ENCODE peak calls at places on chromosomes 6 and 20, in four cellular contexts. N is astrocyte of the spinal cord, B is left ventricle myocardium inferior, V is dorsolateral prefrontal cortex. T is an unnamed sample.

GRCh38 chr6:14862845-14863244 is 383.0 kb upstream of the JARID2 start:
- DNase-seq in N (no peak), V (no peak), B (no peak), T (no peak)

GRCh38 chr20:44966030-44966961 is at the start of gene STK4:
- DNase-seq in V (peak; percentile 93), B (peak; percentile 95), N (peak; percentile 93), T (peak; percentile 98)

GRCh38 chr6:119333707-119334295 is 15.8 kb downstream of the MAN1A1 start:
- DNase-seq in N (no peak), V (no peak), B (no peak), T (peak; percentile 51)

GRCh38 chr6:44733868-44734267 is 346.4 kb downstream of the CDC5L start:
- DNase-seq in V (no peak), B (peak; percentile 43), N (no peak), T (no peak)

GRCh38 chr6:75101896-75102680 is 103.8 kb downstream of the COL12A1 start:
- DNase-seq in V (no peak), B (no peak), N (peak; percentile 87), T (no peak)

GRCh38 chr20:13061381-13061780 is 52.6 kb downstream of the SPTLC3 start:
- DNase-seq in B (no peak), N (no peak), V (no peak), T (no peak)

GRCh38 chr6:22043284-22043962 is 253.4 kb downstream of the PRL start:
- DNase-seq in V (no peak), B (peak; percentile 37), N (no peak), T (no peak)

GRCh38 chr6:163490826-163491577 is 76.5 kb downstream of the QKI start:
- DNase-seq in N (peak; percentile 68), B (peak; percentile 70), V (peak; percentile 54), T (no peak)

GRCh38 chr6:30562470-30563425 is 5.7 kb downstream of the PRR3 start:
- DNase-seq in V (no peak), B (no peak), N (no peak), T (no peak)

GRCh38 chr20:51021067-51022025 is 1.6 kb downstream of the KCNG1 start:
- DNase-seq in B (no peak), N (peak; percentile 48), V (no peak), T (no peak)

GRCh38 chr20:44601801-44602204 is 19.4 kb downstream of the PKIG start:
- DNase-seq in V (peak; percentile 45), N (peak; percentile 93), B (peak; percentile 78), T (no peak)

GRCh38 chr6:119034827-119035458 is 43.5 kb downstream of the FAM184A start:
- DNase-seq in N (no peak), B (no peak), V (no peak), T (no peak)

GRCh38 chr6:90226257-90226656 is 70.4 kb downstream of the BACH2 start:
- DNase-seq in N (peak; percentile 29), B (no peak), V (no peak), T (no peak)

GRCh38 chr6:116438590-116439448 is 22.4 kb upstream of the CALHM6 start:
- DNase-seq in N (peak; percentile 64), V (no peak), B (no peak), T (no peak)

GRCh38 chr6:68730291-68731054 is 95.4 kb downstream of the ADGRB3 start:
- DNase-seq in V (no peak), N (no peak), B (no peak), T (no peak)

GRCh38 chr6:11826779-11827178 is 48.2 kb upstream of the ADTRP start:
- DNase-seq in N (no peak), B (no peak), V (no peak), T (no peak)

GRCh38 chr6:11828185-11828897 is 49.7 kb upstream of the ADTRP start:
- DNase-seq in V (no peak), N (no peak), B (no peak), T (peak; percentile 75)

GRCh38 chr6:11819486-11819885 is 40.9 kb upstream of the ADTRP start:
- DNase-seq in V (no peak), N (no peak), B (no peak), T (no peak)

GRCh38 chr6:11824986-11825385 is 46.4 kb upstream of the ADTRP start:
- DNase-seq in N (no peak), V (no peak), B (no peak), T (peak; percentile 93)

GRCh38 chr6:11822346-11822745 is 43.7 kb upstream of the ADTRP start:
- DNase-seq in B (no peak), N (no peak), V (no peak), T (peak; percentile 45)
- TF ChIP-seq CTCF in B (peak; percentile 47), N (no peak), V (no peak), T (peak; percentile 4)

DNA sequence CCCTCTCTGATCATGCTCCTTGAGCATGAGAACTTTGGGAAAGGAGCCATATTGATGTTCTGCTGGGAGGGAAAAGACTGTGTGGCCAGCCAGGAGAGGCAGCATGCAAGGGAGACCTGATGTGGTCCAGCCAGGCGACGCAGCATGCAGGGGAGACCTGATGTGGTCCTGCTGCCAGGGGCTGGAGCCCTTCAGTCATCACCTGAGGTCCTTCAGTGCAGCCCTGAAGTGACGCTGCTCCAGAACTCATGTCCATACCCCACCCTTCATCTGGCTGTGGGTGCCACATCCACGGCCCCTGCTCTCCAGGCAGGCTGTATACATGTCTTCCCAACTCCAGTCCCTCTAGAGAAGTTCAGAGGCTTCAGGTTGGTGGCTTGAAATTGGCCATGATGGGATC is 134.4 kb downstream of the ERMARD start:
- DNase-seq in B (no peak), N (no peak), V (no peak), T (no peak)
- TF ChIP-seq CTCF in B (no peak), N (no peak), V (no peak), T (no peak)

DNA sequence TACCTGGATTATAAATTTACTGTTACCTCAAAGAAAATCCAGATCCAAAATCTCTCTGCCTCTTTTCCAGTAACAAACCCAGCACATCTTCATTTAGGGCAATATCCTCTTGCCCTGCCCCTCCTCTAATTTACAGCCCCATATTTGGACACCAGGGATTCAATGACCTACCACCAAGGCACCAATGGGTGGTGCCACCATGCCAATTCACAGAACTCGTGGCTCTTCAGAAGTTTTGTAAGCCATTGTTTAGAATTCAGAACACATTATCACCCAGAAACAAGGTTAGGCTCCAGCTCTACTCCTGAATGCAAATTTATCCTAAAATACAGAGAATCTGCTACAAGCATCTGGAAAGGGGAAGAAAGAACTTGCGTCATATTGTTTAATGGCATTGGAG is 67.8 kb upstream of the SASH1 start:
- DNase-seq in N (no peak), V (no peak), B (no peak), T (no peak)
- TF ChIP-seq CTCF in N (no peak), V (peak; percentile 35), B (no peak), T (no peak)

GRCh38 chr20:34710861-34711574 is 6.9 kb downstream of the TP53INP2 start:
- DNase-seq in N (no peak), B (no peak), V (no peak), T (no peak)

GRCh38 chr20:34709044-34709835 is 5.1 kb downstream of the TP53INP2 start:
- DNase-seq in V (peak; percentile 40), N (peak; percentile 74), B (peak; percentile 89), T (peak; percentile 92)

GRCh38 chr20:34708621-34709043 is 4.5 kb downstream of the TP53INP2 start:
- DNase-seq in V (peak; percentile 46), N (peak; percentile 36), B (peak; percentile 53), T (peak; percentile 68)

GRCh38 chr20:34710568-34710839 is 6.4 kb downstream of the TP53INP2 start:
- DNase-seq in B (no peak), V (no peak), N (no peak), T (no peak)

DNA sequence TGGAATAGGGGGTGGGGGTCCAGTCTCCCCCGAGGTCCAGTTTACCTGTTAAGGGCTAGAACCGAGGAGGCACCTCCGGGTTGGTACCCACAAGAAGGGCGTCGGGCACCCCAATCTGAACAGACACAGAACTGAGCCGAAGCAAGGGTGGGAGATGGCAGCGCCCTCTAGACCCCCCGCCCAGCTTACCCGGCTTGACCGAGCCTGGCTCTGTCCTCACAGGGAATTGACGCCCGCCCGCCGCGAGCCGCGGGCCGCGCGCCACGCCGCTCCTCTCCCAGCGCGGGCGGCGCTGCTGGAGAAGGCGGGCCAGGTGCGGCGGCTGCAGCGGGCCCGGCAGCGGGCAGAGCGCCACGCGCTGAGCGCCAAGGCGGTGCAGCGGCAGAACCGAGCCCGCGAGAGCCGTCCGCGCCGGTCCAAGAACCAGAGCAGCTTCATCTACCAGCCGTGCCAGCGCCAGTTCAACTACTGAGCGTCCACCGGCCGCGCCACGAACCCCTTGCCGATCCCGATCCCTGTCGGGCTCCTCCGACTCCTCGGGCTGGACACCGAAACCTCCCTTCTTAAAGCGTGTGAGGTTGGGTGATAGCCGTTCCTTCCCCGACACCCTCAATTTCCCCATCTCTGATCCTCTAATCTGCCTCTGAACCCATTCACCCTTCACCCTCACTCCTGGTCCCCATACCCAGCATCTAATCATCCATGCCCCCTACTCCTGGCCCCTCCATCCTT is 5.9 kb downstream of the TP53INP2 start:
- DNase-seq in V (peak; percentile 77), B (peak; percentile 85), N (peak; percentile 64), T (no peak)
- TF ChIP-seq CTCF in V (peak; percentile 54), B (no peak), N (peak; percentile 18), T (peak; percentile 33)

DNA sequence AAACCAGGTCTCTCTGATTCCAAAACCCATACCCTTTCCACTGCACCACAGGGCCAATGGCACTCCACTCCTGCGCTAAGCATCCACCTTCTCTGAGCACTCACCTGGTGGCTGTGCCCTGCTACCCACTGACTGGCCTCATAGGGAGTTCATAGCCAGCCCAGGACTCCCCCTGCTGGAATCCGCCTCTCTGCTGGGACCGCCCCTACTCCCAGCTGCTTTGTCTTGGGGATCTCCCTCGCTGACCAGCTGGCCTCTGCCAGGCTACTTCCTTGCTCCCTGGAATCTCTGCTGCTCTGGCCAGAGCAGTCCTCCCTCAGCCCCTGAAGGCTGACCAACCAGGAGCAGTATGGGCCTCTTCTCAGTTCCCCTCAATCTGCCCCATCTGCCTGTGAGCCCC is 129.7 kb downstream of the FAXC start:
- DNase-seq in B (no peak), N (no peak), V (no peak), T (peak; percentile 24)
- TF ChIP-seq CTCF in B (no peak), N (no peak), V (no peak), T (peak; percentile 22)

DNA sequence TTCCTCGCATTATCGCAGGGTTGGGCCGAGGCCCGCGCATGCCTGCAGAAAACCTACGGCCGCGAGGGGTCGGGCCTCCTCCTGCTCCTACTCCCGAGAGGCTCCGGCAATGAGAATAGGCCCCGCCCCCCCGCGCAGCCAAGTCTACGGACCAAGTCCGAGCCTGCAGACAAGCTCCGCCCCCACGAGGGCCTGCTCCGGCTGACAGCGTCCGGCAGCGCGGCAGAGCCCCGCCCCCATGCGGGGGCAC is 3.1 kb upstream of the GPSM3 start:
- DNase-seq in V (peak; percentile 100), N (peak; percentile 100), B (peak; percentile 100), T (peak; percentile 100)
- TF ChIP-seq CTCF in V (peak; percentile 54), N (peak; percentile 54), B (peak; percentile 72), T (peak; percentile 23)